ENCODE peak calls at places on chromosome 11, in four cellular contexts. D is neural progenitor cell, F is GM18507, L is mucosa of descending colon. Z is an unnamed sample.

GRCh38 chr11:60972182-60973030 is 926 bp downstream of the CD6 start:
- DNase-seq in L (no peak), D (no peak), F (no peak), Z (no peak)

GRCh38 chr11:65059959-65060824 is 1.8 kb upstream of the NAALADL1 start:
- DNase-seq in D (no peak), L (no peak), F (no peak), Z (peak)

GRCh38 chr11:10386361-10386760 is 68.7 kb upstream of the AMPD3 start:
- DNase-seq in L (no peak), F (no peak), D (no peak), Z (no peak)

GRCh38 chr11:20672575-20672974 is 3.2 kb downstream of the NELL1 start:
- DNase-seq in D (peak), L (no peak), F (no peak), Z (peak)

GRCh38 chr11:134949121-134949591 is 537.1 kb upstream of the B3GAT1 start:
- DNase-seq in L (no peak), D (no peak), F (no peak), Z (no peak)

GRCh38 chr11:45332486-45332934 is 46.4 kb upstream of the SYT13 start:
- DNase-seq in D (peak), L (no peak), F (peak), Z (peak)

GRCh38 chr11:73323464-73323863 is 15.4 kb downstream of the ARHGEF17 start:
- DNase-seq in D (peak), F (no peak), L (peak), Z (peak)

GRCh38 chr11:112748713-112749481 is 212.3 kb upstream of the NCAM1 start:
- DNase-seq in D (no peak), F (no peak), L (no peak), Z (no peak)

GRCh38 chr11:8099291-8099899 is 18.4 kb downstream of the TUB start:
- DNase-seq in D (peak), F (no peak), L (peak), Z (peak)

GRCh38 chr11:44351006-44351660 is 41.2 kb upstream of the ALX4 start:
- DNase-seq in F (peak), D (no peak), L (no peak), Z (no peak)

GRCh38 chr11:35846874-35847273 is 97.0 kb upstream of the LDLRAD3 start:
- DNase-seq in L (no peak), D (no peak), F (no peak), Z (no peak)

GRCh38 chr11:103228807-103229206 is 119.6 kb downstream of the DYNC2H1 start:
- DNase-seq in F (no peak), L (no peak), D (peak), Z (no peak)

GRCh38 chr11:26964335-26964734 is 29.6 kb upstream of the FIBIN start:
- DNase-seq in F (no peak), D (no peak), L (no peak), Z (peak)

GRCh38 chr11:86211619-86212018 is 32.9 kb upstream of the EED start:
- DNase-seq in D (no peak), F (no peak), L (no peak), Z (no peak)

GRCh38 chr11:63996512-63996911 is 10.3 kb downstream of the OTUB1 start:
- DNase-seq in L (no peak), F (no peak), D (no peak), Z (no peak)

GRCh38 chr11:83070044-83070877 is 1.4 kb downstream of the RAB30 start:
- DNase-seq in D (peak), F (no peak), L (no peak), Z (no peak)

GRCh38 chr11:47950396-47950795 is 30.0 kb upstream of the PTPRJ start:
- DNase-seq in F (no peak), L (no peak), D (no peak), Z (no peak)

GRCh38 chr11:130644187-130644586 is 195.7 kb downstream of the ADAMTS15 start:
- DNase-seq in D (peak), L (peak), F (no peak), Z (no peak)

GRCh38 chr11:8699903-8700302 is 17.3 kb downstream of the RPL27A start:
- DNase-seq in L (no peak), D (peak), F (no peak), Z (no peak)

GRCh38 chr11:120068114-120068573 is 69.8 kb downstream of the TRIM29 start:
- DNase-seq in F (no peak), L (no peak), D (no peak), Z (peak)

GRCh38 chr11:133041928-133042890 is 490.1 kb downstream of the OPCML start:
- DNase-seq in D (no peak), F (no peak), L (no peak), Z (no peak)

GRCh38 chr11:130782361-130783221 is 133.7 kb downstream of the SNX19 start:
- DNase-seq in D (peak), F (no peak), L (no peak), Z (no peak)

GRCh38 chr11:6377902-6378694 is 12.2 kb upstream of the SMPD1 start:
- DNase-seq in L (no peak), D (no peak), F (no peak), Z (no peak)

GRCh38 chr11:85182437-85183109 is 444.6 kb downstream of the DLG2 start:
- DNase-seq in D (peak), F (no peak), L (no peak), Z (no peak)

GRCh38 chr11:118610773-118611432 is 3.5 kb downstream of the PHLDB1 start:
- DNase-seq in D (peak), F (no peak), L (peak), Z (peak)

GRCh38 chr11:94740975-94741707 is 27.0 kb upstream of the AMOTL1 start:
- DNase-seq in F (no peak), D (peak), L (peak), Z (peak)

GRCh38 chr11:69913591-69914285 is 94.5 kb upstream of the FGF3 start:
- DNase-seq in F (no peak), L (peak), D (no peak), Z (no peak)

GRCh38 chr11:45083544-45084087 is 62.8 kb upstream of the PRDM11 start:
- DNase-seq in D (peak), F (no peak), L (no peak), Z (no peak)

GRCh38 chr11:44622721-44623258 is 57.3 kb downstream of the CD82 start:
- DNase-seq in D (no peak), L (no peak), F (no peak), Z (no peak)

GRCh38 chr11:87878373-87878779 is 296.9 kb downstream of the RAB38 start:
- DNase-seq in F (no peak), L (no peak), D (peak), Z (peak)

GRCh38 chr11:2976289-2977063 is 15.7 kb downstream of the NAP1L4 start:
- DNase-seq in F (no peak), D (no peak), L (no peak), Z (no peak)

GRCh38 chr11:133388260-133388659 is 144.0 kb downstream of the OPCML start:
- DNase-seq in L (no peak), F (no peak), D (no peak), Z (no peak)

GRCh38 chr11:16346975-16347374 is 9.4 kb downstream of the SOX6 start:
- DNase-seq in D (no peak), L (no peak), F (no peak), Z (no peak)

GRCh38 chr11:120198787-120199469 is 11.9 kb upstream of the OAF start:
- DNase-seq in L (peak), D (no peak), F (no peak), Z (no peak)

GRCh38 chr11:75350743-75351540 is 519 bp downstream of the ARRB1 start:
- DNase-seq in F (no peak), D (peak), L (peak), Z (peak)

GRCh38 chr11:10305964-10306918 is 1.4 kb downstream of the ADM start:
- DNase-seq in F (no peak), L (peak), D (peak), Z (peak)

GRCh38 chr11:77636738-77637344 is 753 bp downstream of the CLNS1A start:
- DNase-seq in D (peak), F (no peak), L (no peak), Z (peak)

GRCh38 chr11:126522606-126523005 is 167.1 kb downstream of the ST3GAL4 start:
- DNase-seq in D (no peak), F (no peak), L (no peak), Z (no peak)

GRCh38 chr11:19676508-19677379 is 35.9 kb upstream of the NAV2 start:
- DNase-seq in D (no peak), L (no peak), F (no peak), Z (peak)